ENCODE peak calls at places on chromosomes 4 and X, in seven cellular contexts. M is lower lobe of right lung, X is mammary epithelial cell, W is fibroblast of pulmonary artery, Z is OCI-LY7, S is psoas muscle, N is fibroblast of lung. D is an unnamed sample.

GRCh38 chr4:57109847-57110634 is at the start of gene IGFBP7:
- DNase-seq in M (peak; percentile 74), X (peak; percentile 43), W (peak; percentile 67), Z (no peak), S (peak; percentile 61), N (no peak), D (no peak)

GRCh38 chr4:101724093-101724492 is 66.4 kb upstream of the BANK1 start:
- DNase-seq in M (no peak), X (no peak), W (no peak), Z (no peak), S (no peak), N (no peak), D (no peak)

GRCh38 chr4:94957030-94957429 is 199.3 kb downstream of the BMPR1B start:
- DNase-seq in M (no peak), X (no peak), W (no peak), Z (no peak), S (no peak), N (no peak), D (no peak)

GRCh38 chr4:121011138-121011537 is 61.2 kb downstream of the NDNF start:
- DNase-seq in M (no peak), X (no peak), W (no peak), Z (no peak), S (no peak), N (no peak), D (no peak)

GRCh38 chr4:151962138-151962845 is 201.5 kb upstream of the GATB start:
- DNase-seq in M (no peak), X (peak; percentile 19), W (no peak), Z (no peak), S (no peak), N (no peak), D (no peak)

GRCh38 chrX:10783451-10783995 is 163.1 kb upstream of the MID1 start:
- DNase-seq in M (no peak), X (no peak), W (no peak), Z (no peak), S (no peak), N (peak; percentile 28), D (no peak)

GRCh38 chr4:125781656-125782055 is 466.9 kb downstream of the FAT4 start:
- DNase-seq in M (no peak), X (no peak), W (no peak), Z (no peak), S (no peak), N (no peak), D (no peak)

GRCh38 chr4:27318740-27319139 is 458.1 kb downstream of the STIM2 start:
- DNase-seq in M (no peak), X (peak; percentile 24), W (peak; percentile 35), Z (peak; percentile 43), S (no peak), N (peak; percentile 12), D (peak; percentile 16)

DNA sequence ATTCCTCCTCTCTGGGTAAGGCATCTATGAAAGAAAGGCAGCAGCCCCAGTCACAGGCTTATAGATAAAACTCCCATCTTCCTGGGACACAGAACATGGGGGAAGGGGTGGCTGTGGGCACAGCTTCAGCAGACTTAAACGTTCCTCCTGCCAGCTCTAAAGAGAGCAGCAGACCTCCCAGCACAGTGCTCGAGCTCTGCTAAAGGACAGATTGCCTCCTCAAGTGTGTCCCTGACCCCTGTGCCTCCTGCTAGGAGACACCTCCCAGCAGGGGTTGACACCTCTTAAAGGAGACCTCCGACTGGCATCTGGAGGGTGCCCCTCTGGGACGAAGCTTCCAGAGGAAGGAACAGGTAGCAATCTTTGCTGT is 89.9 kb downstream of the EFHC2 start:
- DNase-seq in M (no peak), X (no peak), W (no peak), Z (no peak), S (no peak), N (no peak), D (no peak)
- H3K4me3 ChIP-seq in M (peak overlapping the region; percentile 21), X (no peak overlapping the region), W (no peak overlapping the region), Z (no peak overlapping the region), S (no peak overlapping the region), N (no peak overlapping the region), D (peak overlapping the region; percentile 20)

DNA sequence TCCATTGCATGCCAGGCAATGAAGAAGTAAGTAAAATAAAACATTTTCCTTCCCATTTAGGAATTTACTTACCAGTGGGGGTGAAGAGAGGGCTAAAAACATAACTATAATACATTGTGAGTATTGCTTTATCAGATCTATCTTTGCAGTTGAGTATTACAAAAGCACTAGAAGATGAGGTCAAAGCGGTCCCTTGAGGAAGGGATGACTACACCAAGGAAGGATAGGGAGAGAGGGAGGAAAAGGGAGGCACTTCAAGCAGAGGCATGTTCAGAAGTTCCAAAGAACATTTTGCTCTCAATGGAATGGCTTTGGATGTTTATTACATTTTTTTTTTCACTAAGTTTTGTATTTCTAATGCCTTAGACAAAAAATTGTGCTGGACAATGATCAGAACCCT is 127.8 kb downstream of the TET2 start:
- DNase-seq in M (no peak), X (no peak), W (peak; percentile 16), Z (no peak), S (no peak), N (no peak), D (no peak)
- H3K4me3 ChIP-seq in M (no peak overlapping the region), X (no peak overlapping the region), W (no peak overlapping the region), Z (no peak overlapping the region), S (no peak overlapping the region), N (no peak overlapping the region), D (no peak overlapping the region)

GRCh38 chrX:40152706-40153334 is 55.1 kb upstream of the BCOR start:
- DNase-seq in M (peak; percentile 71), X (no peak), W (no peak), Z (peak; percentile 14), S (peak; percentile 85), N (no peak), D (no peak)
- H3K4me3 ChIP-seq in M (peak overlapping the region; percentile 52), X (peak overlapping the region; percentile 24), W (peak overlapping the region; percentile 12), Z (peak overlapping the region; percentile 67), S (peak overlapping the region; percentile 59), N (peak overlapping the region; percentile 43), D (peak overlapping the region; percentile 51)

DNA sequence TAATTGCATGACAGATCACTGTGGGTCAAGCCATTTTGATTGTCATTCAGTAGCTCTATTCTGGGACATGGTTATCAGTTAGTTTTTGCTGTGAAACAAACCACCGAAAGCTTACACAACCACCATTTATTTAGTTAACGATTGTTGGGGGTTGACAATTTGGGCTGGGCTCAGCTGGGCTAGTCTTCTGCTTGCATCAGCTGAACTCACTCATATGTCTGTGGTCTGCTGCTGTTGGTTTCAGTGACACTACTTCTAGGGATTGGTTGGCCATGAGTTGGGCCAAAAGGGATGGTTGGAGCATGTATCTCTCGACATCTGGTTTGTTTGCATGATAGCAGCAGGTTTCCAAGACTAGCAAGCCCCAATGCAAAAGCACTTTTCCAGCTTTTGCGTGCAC is 5.3 kb upstream of the SMIM10 start:
- DNase-seq in M (no peak), X (no peak), W (no peak), Z (no peak), S (no peak), N (no peak), D (no peak)
- H3K4me3 ChIP-seq in M (no peak overlapping the region), X (no peak overlapping the region), W (no peak overlapping the region), Z (no peak overlapping the region), S (no peak overlapping the region), N (no peak overlapping the region), D (no peak overlapping the region)

GRCh38 chrX:66731398-66731797 is 92.5 kb upstream of the EDA2R start:
- DNase-seq in M (no peak), X (peak; percentile 23), W (peak; percentile 68), Z (peak; percentile 45), S (no peak), N (peak; percentile 14), D (peak; percentile 23)

DNA sequence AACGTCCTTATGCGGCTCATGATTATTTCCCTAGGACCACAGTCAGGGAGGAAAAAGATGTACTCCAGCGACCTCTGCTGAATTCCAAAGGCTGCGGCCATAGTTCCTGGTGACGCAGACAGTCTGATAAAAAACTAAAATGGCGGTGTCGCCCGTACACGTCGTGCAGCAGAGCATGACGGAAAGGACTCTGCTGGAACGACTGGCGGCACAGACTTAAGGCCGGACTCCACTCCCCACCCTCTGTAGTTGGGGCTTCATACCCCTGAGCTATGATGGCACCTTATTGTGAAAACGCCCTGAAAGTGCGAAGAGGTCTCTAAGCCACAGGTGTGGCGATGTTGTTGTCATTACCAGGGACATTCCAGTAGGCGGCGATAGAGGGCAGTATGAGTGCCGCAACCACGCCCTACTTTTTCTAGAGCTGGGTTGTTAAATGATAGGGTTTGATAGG is 90.0 kb upstream of the EDA2R start:
- DNase-seq in M (peak; percentile 49), X (peak; percentile 55), W (peak; percentile 76), Z (peak; percentile 37), S (no peak), N (peak; percentile 33), D (peak; percentile 25)
- H3K4me3 ChIP-seq in M (peak overlapping the region; percentile 43), X (peak overlapping the region; percentile 52), W (peak overlapping the region; percentile 64), Z (no peak overlapping the region), S (peak overlapping the region; percentile 56), N (peak overlapping the region; percentile 59), D (peak overlapping the region; percentile 34)

DNA sequence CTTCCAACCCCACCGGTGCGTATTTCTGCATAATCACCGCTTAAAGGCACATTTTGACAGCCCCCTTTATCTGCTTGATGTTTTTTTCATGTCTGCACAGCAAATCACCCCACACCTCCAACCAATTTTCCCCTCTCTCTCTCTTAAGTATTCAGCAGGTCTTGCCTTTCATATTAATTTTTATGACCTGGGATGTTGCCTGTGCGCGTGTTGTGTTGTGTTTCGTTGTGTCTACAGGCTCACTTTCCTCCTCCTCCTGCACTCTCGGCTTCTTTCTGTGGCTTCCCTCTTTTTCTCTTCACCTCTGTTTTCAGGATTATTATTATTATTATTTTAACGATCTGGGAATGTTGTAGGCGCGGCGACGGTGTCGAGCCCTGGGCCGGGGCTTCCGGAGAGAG is 721 bp downstream of the POU4F2 start:
- DNase-seq in M (no peak), X (no peak), W (no peak), Z (no peak), S (no peak), N (no peak), D (no peak)
- H3K4me3 ChIP-seq in M (peak overlapping the region; percentile 9), X (no peak overlapping the region), W (no peak overlapping the region), Z (no peak overlapping the region), S (peak overlapping the region; percentile 50), N (no peak overlapping the region), D (no peak overlapping the region)

DNA sequence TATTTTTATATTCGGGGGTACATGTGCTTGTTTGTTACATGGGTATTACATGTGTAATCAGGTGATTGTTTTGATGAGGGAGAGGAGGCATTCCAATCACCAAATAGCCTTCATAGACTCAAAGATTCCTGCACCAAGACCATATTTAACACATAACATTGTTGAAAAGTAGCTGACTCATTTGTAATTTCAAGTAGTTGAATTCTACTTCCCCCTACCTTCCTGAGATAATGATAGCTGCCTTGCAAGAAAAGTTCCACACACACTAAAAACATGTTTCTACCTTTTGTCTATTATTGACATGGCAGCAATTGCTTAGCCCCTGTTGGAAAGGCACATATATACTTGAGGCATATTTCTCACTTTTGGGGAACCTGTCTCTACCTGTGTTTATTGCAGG is 16.1 kb downstream of the PGAM4 start:
- DNase-seq in M (no peak), X (no peak), W (no peak), Z (no peak), S (no peak), N (no peak), D (no peak)
- H3K4me3 ChIP-seq in M (no peak overlapping the region), X (no peak overlapping the region), W (no peak overlapping the region), Z (no peak overlapping the region), S (no peak overlapping the region), N (no peak overlapping the region), D (no peak overlapping the region)

GRCh38 chrX:148504412-148504950 is 4.1 kb downstream of the AFF2 start:
- DNase-seq in M (no peak), X (no peak), W (no peak), Z (no peak), S (no peak), N (no peak), D (no peak)
- H3K4me3 ChIP-seq in M (no peak overlapping the region), X (no peak overlapping the region), W (no peak overlapping the region), Z (peak overlapping the region; percentile 89), S (no peak overlapping the region), N (no peak overlapping the region), D (no peak overlapping the region)